ENCODE peak calls at places on chromosomes 7 and 10, in six cellular contexts. H is A549, Q is mesendoderm, W is mammary epithelial cell, L is GM23338, I is gastrocnemius medialis. P is an unnamed sample.
A peak's percentile ranks its signal among the peaks of the same experiment; 100 is the strongest.

GRCh38 chr7:73995330-73995729 is 32.6 kb upstream of the ELN start:
- DNase-seq in L (no peak), W (no peak), H (no peak), Q (no peak), I (no peak), P (no peak)

GRCh38 chr7:50197547-50197946 is 104.5 kb upstream of the ZPBP start:
- DNase-seq in Q (peak; percentile 88), H (no peak), W (no peak), L (peak; percentile 69), I (no peak), P (no peak)

GRCh38 chr10:77741746-77742145 is 104.1 kb upstream of the KCNMA1 start:
- DNase-seq in I (no peak), W (no peak), H (no peak), L (no peak), Q (no peak), P (no peak)

GRCh38 chr7:158276414-158277218 is 311.0 kb downstream of the PTPRN2 start:
- DNase-seq in I (no peak), W (no peak), Q (no peak), L (no peak), H (no peak), P (no peak)

GRCh38 chr7:117219485-117219884 is 103.4 kb downstream of the WNT2 start:
- DNase-seq in W (peak; percentile 12), H (no peak), L (no peak), I (no peak), Q (no peak), P (no peak)

GRCh38 chr7:22464299-22464698 is 35.7 kb downstream of the STEAP1B start:
- DNase-seq in Q (peak; percentile 58), I (no peak), W (no peak), H (no peak), L (no peak), P (no peak)

GRCh38 chr10:28274475-28274874 is 28.4 kb downstream of the MPP7 start:
- DNase-seq in W (no peak), Q (no peak), H (no peak), L (no peak), I (no peak), P (no peak)

GRCh38 chr7:39130740-39131538 is 153.2 kb downstream of the POU6F2 start:
- DNase-seq in H (no peak), Q (no peak), L (peak; percentile 22), W (no peak), I (no peak), P (peak; percentile 6)

GRCh38 chr7:85770332-85770731 is 583.5 kb upstream of the SEMA3D start:
- DNase-seq in Q (no peak), L (no peak), W (no peak), H (no peak), I (no peak), P (no peak)

GRCh38 chr10:77073066-77073960 is 564.3 kb downstream of the KCNMA1 start:
- DNase-seq in H (no peak), L (no peak), Q (no peak), I (peak; percentile 25), W (no peak), P (peak; percentile 67)

GRCh38 chr10:118742787-118743186 is 12.0 kb downstream of the CACUL1 start:
- DNase-seq in H (no peak), W (no peak), Q (no peak), L (no peak), I (no peak), P (no peak)

GRCh38 chr10:128324058-128324457 is 197.8 kb upstream of the MKI67 start:
- DNase-seq in L (peak; percentile 66), Q (peak; percentile 80), H (peak; percentile 14), I (peak; percentile 24), W (no peak), P (peak; percentile 16)

GRCh38 chr10:3570855-3571266 is 214.1 kb downstream of the KLF6 start:
- DNase-seq in Q (no peak), I (peak; percentile 15), H (no peak), L (no peak), W (no peak), P (peak; percentile 15)

GRCh38 chr7:125971656-125972055 is 1042.0 kb upstream of the POT1 start:
- DNase-seq in H (no peak), I (no peak), Q (no peak), W (no peak), L (no peak), P (no peak)

GRCh38 chr10:95646160-95646559 is 10.4 kb downstream of the ALDH18A1 start:
- DNase-seq in H (no peak), I (no peak), Q (no peak), W (no peak), L (no peak), P (no peak)

GRCh38 chr10:125144209-125144608 is 16.2 kb downstream of the CTBP2 start:
- DNase-seq in H (no peak), L (no peak), Q (no peak), I (no peak), W (no peak), P (no peak)

GRCh38 chr7:94908204-94909022 is 1.0 kb downstream of the PPP1R9A start:
- DNase-seq in I (peak; percentile 16), Q (peak; percentile 77), W (no peak), L (peak; percentile 81), H (peak; percentile 57), P (peak; percentile 74)

GRCh38 chr10:51389415-51390342 is 309.7 kb downstream of the CSTF2T start:
- DNase-seq in H (peak; percentile 48), I (no peak), Q (peak; percentile 72), W (peak; percentile 15), L (peak; percentile 78), P (no peak)

GRCh38 chr7:107833619-107834230 is 30.7 kb upstream of the SLC26A3 start:
- DNase-seq in I (no peak), H (no peak), Q (no peak), W (no peak), L (no peak), P (no peak)

GRCh38 chr7:44548893-44549292 is 7.8 kb upstream of the NPC1L1 start:
- DNase-seq in H (no peak), L (no peak), W (peak; percentile 17), Q (no peak), I (no peak), P (no peak)

GRCh38 chr7:134985894-134986362 is 380 bp upstream of the AGBL3 start:
- DNase-seq in W (no peak), H (no peak), L (no peak), I (no peak), Q (no peak), P (no peak)

GRCh38 chr10:103840747-103841085 is 14.7 kb downstream of the SH3PXD2A start:
- DNase-seq in Q (peak; percentile 79), L (no peak), W (no peak), H (no peak), I (no peak), P (no peak)

GRCh38 chr10:103838851-103839512 is 16.4 kb downstream of the SH3PXD2A start:
- DNase-seq in Q (no peak), W (no peak), H (no peak), L (no peak), I (no peak), P (no peak)

GRCh38 chr10:103839867-103840746 is 15.3 kb downstream of the SH3PXD2A start:
- DNase-seq in W (no peak), L (peak; percentile 68), H (no peak), I (peak; percentile 69), Q (peak; percentile 98), P (peak; percentile 67)

GRCh38 chr10:103838095-103838395 is 17.3 kb downstream of the SH3PXD2A start:
- DNase-seq in Q (no peak), L (no peak), I (no peak), H (no peak), W (no peak), P (no peak)

GRCh38 chr10:103839513-103839864 is 15.9 kb downstream of the SH3PXD2A start:
- DNase-seq in W (no peak), H (no peak), Q (no peak), L (no peak), I (no peak), P (no peak)
- H3K4me1 ChIP-seq in W (peaks cover 42% of the 10 kb centered on the region), H (peaks cover 19% of the 10 kb centered on the region), Q (peaks cover 52% of the 10 kb centered on the region), L (peaks cover 38% of the 10 kb centered on the region), I (peaks cover 88% of the 10 kb centered on the region), P (peaks cover 2% of the 10 kb centered on the region)

DNA sequence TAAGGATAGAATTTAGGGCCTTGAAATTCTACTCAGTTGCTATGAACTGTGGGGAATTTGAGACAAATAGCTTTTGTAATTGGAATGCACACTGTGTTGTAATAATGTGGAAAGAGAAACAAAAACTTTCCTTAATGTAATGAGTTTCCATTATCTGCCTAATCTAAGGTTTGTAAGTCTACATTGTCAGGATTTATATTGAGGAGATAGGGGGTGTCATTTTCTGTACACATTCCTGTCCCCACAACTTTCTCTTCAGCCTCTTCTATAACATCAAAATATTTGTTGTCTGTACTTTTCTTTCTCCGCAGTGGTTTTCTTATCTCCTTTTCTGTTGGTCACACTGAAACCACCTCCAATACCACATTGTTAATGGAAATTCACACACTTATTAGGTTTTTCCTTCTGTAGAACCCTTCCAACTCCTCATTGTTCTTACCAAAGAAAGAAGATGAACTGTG is 41.5 kb downstream of the ARID5B start:
- DNase-seq in H (no peak), W (peak; percentile 68), I (no peak), L (no peak), Q (peak; percentile 14), P (no peak)
- H3K4me3 ChIP-seq in H (no peak overlapping the region), W (no peak overlapping the region), I (peak overlapping the region; percentile 4), L (no peak overlapping the region), Q (no peak overlapping the region), P (no peak overlapping the region)

GRCh38 chr7:883029-884021 is 7.0 kb downstream of the GET4 start:
- DNase-seq in L (no peak), H (no peak), I (peak; percentile 49), W (no peak), Q (no peak), P (peak; percentile 43)

GRCh38 chr7:879706-880105 is 3.4 kb downstream of the GET4 start:
- DNase-seq in Q (no peak), L (no peak), I (no peak), H (no peak), W (no peak), P (no peak)

GRCh38 chr7:880450-880849 is 4.1 kb downstream of the GET4 start:
- DNase-seq in I (peak; percentile 68), H (no peak), Q (no peak), L (no peak), W (no peak), P (no peak)

GRCh38 chr7:882336-883028 is 6.1 kb downstream of the GET4 start:
- DNase-seq in L (no peak), W (no peak), H (no peak), Q (no peak), I (no peak), P (no peak)

DNA sequence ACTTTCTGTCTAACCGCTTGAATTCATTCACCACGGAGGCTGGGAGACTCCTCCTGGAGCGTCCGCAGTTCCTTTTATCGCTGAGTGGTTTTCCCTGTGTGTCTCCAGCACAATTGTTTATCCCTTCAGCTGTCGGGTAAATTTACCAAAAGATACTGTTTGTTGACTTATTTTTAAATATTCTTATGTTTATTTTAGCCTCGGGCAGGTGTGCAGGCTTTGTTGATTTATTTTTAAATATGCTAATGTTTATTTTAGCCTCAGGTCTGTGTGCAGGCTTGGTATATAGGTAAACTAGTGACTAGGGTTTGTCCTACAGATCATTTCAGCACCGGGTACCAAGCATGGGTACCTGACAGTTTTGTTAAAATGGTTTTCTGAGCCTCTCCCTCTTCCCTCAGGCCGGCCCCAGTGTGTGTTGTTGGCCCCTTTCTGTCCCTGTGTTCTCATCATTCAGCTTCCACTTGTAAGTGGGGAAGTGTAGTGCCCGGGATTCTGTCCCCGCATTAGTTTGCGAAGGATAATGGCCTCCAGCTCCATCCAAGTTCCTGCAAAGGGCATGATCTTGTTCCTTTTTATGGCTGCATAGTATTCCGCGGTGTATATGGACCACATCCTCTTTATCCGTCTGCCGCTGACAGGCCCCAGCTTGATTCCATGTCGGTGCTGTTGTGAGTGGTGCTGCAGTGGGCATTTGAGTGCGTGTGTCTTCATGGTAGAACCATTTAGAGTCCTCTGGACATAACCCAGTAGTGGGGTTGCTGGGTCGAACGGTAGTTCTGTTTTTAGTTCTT is 5.3 kb downstream of the GET4 start:
- DNase-seq in Q (no peak), H (no peak), I (no peak), L (no peak), W (no peak), P (no peak)
- H3K4me1 ChIP-seq in Q (peaks cover 3% of the 10 kb centered on the region), H (peaks cover 10% of the 10 kb centered on the region), I (peaks cover 84% of the 10 kb centered on the region), L (peaks cover 5% of the 10 kb centered on the region), W (peaks cover 6% of the 10 kb centered on the region), P (peaks cover 33% of the 10 kb centered on the region)

GRCh38 chr7:99083068-99083651 is 60.7 kb downstream of the SMURF1 start:
- DNase-seq in W (no peak), H (no peak), L (no peak), I (no peak), Q (no peak), P (no peak)
- H3K4me3 ChIP-seq in W (no peak overlapping the region), H (no peak overlapping the region), L (no peak overlapping the region), I (no peak overlapping the region), Q (no peak overlapping the region), P (no peak overlapping the region)

P was measured in thyroid gland.